ENCODE peak calls at places on chromosomes 4 and X, in four cellular contexts. One of them, this sample, is unnamed.

GRCh38 chrX:22396408-22396807 is 123.7 kb downstream of the CBLL2 start:
- DNase-seq in SK-N-SH: no peak
- DNase-seq in GM12878: no peak
- DNase-seq in K562: no peak
- DNase-seq in this sample: no peak

GRCh38 chr4:1856920-1857699 is 1.2 kb upstream of the LETM1 start:
- DNase-seq in SK-N-SH: peak; percentile 67
- DNase-seq in GM12878: no peak
- DNase-seq in K562: peak; percentile 43
- DNase-seq in this sample: no peak

GRCh38 chrX:151359931-151360871 is 36.8 kb upstream of the VMA21 start:
- DNase-seq in SK-N-SH: peak; percentile 55
- DNase-seq in GM12878: no peak
- DNase-seq in K562: peak; percentile 31
- DNase-seq in this sample: no peak

GRCh38 chr4:118918388-118918787 is 29.7 kb downstream of the SYNPO2 start:
- DNase-seq in SK-N-SH: no peak
- DNase-seq in GM12878: no peak
- DNase-seq in K562: no peak
- DNase-seq in this sample: no peak

GRCh38 chrX:112761239-112762207 is 79.1 kb downstream of the AMOT start:
- DNase-seq in SK-N-SH: no peak
- DNase-seq in GM12878: peak; percentile 53
- DNase-seq in K562: no peak
- DNase-seq in this sample: no peak

GRCh38 chrX:1545776-1546408 is 8.9 kb upstream of the P2RY8 start:
- DNase-seq in SK-N-SH: no peak
- DNase-seq in GM12878: no peak
- DNase-seq in K562: no peak
- DNase-seq in this sample: no peak

GRCh38 chr4:86950835-86951525 is 16.2 kb downstream of the AFF1 start:
- DNase-seq in SK-N-SH: no peak
- DNase-seq in GM12878: no peak
- DNase-seq in K562: no peak
- DNase-seq in this sample: peak; percentile 64

GRCh38 chr4:29277381-29277780 is 1442.8 kb upstream of the PCDH7 start:
- DNase-seq in SK-N-SH: no peak
- DNase-seq in GM12878: no peak
- DNase-seq in K562: no peak
- DNase-seq in this sample: no peak

GRCh38 chr4:7197910-7198309 is 5.6 kb downstream of the SORCS2 start:
- DNase-seq in SK-N-SH: peak; percentile 69
- DNase-seq in GM12878: no peak
- DNase-seq in K562: no peak
- DNase-seq in this sample: no peak

GRCh38 chrX:38891641-38892413 is 90.6 kb downstream of the MID1IP1 start:
- DNase-seq in SK-N-SH: no peak
- DNase-seq in GM12878: no peak
- DNase-seq in K562: no peak
- DNase-seq in this sample: no peak

GRCh38 chrX:36431819-36432218 is 512.3 kb downstream of the CFAP47 start:
- DNase-seq in SK-N-SH: no peak
- DNase-seq in GM12878: no peak
- DNase-seq in K562: no peak
- DNase-seq in this sample: no peak

GRCh38 chrX:50747471-50747900 is 66.5 kb downstream of the SHROOM4 start:
- DNase-seq in SK-N-SH: peak; percentile 10
- DNase-seq in GM12878: no peak
- DNase-seq in K562: peak; percentile 22
- DNase-seq in this sample: no peak

GRCh38 chr4:8208565-8208964 is 9.5 kb downstream of the SH3TC1 start:
- DNase-seq in SK-N-SH: no peak
- DNase-seq in GM12878: no peak
- DNase-seq in K562: no peak
- DNase-seq in this sample: no peak
- TF ChIP-seq NRF1 in SK-N-SH: no peak
- TF ChIP-seq NRF1 in GM12878: no peak
- TF ChIP-seq NRF1 in K562: no peak
- TF ChIP-seq NRF1 in this sample: no peak

DNA sequence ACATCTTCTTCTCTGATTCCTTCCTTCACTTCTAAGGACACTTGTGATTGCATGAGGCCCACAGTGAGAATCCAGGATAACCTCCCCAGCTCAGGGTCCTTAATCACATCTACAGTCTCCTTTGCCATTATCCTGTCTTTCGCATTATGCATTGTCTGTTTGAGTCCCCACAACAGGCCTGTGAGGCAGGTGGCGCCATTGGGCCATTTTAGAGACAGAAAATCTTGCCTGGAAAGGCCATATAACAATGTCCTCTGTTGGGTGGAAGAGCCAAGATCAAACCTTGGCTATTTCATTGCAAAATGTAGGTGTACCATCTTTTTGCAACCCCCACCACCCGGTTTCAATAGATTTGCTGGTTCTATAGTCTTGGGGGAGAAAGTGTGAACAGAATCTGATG is 11.8 kb upstream of the DCUN1D4 start:
- DNase-seq in SK-N-SH: peak; percentile 36
- DNase-seq in GM12878: no peak
- DNase-seq in K562: peak; percentile 38
- DNase-seq in this sample: peak; percentile 71
- TF ChIP-seq NRF1 in SK-N-SH: no peak
- TF ChIP-seq NRF1 in GM12878: no peak
- TF ChIP-seq NRF1 in K562: no peak
- TF ChIP-seq NRF1 in this sample: no peak

DNA sequence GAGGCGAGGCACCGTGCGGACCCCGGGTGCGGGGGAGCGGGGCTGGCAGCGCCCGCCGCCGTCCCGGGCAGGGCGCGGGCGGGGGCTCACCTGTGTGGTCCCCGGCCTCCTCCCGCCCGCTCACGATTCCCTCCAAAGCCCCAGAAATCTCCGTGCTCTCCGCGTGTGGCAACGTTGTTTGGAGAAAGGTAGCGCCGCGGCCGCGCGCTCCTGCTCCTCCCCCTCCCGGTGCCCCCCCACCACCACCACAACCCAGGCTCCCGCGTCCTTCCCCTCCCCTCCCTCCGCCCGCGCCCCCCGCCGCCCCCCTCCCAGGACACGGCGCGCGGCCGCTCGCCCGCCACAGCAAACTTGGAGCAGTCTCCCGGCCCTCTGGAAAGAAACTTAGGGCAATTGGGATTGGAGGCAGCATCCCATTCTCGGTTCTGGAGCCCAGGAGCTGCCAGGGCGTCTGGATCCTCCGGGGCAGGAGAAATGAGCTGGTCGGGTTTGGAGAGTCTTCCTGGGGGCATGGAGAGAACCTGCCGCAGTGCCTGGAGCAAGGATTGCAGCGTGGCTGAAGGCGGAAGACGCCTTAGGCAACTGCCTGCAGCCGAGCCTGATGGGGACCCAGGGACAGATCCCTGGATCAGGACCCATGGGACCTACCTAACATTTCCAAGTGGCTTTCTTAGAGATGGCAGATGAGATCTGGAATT is 854 bp downstream of the KLF3 start:
- DNase-seq in SK-N-SH: peak; percentile 78
- DNase-seq in GM12878: no peak
- DNase-seq in K562: peak; percentile 68
- DNase-seq in this sample: peak; percentile 59
- TF ChIP-seq NRF1 in SK-N-SH: no peak
- TF ChIP-seq NRF1 in GM12878: no peak
- TF ChIP-seq NRF1 in K562: no peak
- TF ChIP-seq NRF1 in this sample: no peak

GRCh38 chr4:68077301-68077700 is 52.4 kb downstream of the TMPRSS11F start:
- DNase-seq in SK-N-SH: no peak
- DNase-seq in GM12878: no peak
- DNase-seq in K562: no peak
- DNase-seq in this sample: no peak

GRCh38 chr4:68077737-68078136 is 51.9 kb downstream of the TMPRSS11F start:
- DNase-seq in SK-N-SH: no peak
- DNase-seq in GM12878: no peak
- DNase-seq in K562: no peak
- DNase-seq in this sample: no peak

GRCh38 chr4:68079918-68080317 is 49.8 kb downstream of the TMPRSS11F start:
- DNase-seq in SK-N-SH: no peak
- DNase-seq in GM12878: no peak
- DNase-seq in K562: no peak
- DNase-seq in this sample: no peak

DNA sequence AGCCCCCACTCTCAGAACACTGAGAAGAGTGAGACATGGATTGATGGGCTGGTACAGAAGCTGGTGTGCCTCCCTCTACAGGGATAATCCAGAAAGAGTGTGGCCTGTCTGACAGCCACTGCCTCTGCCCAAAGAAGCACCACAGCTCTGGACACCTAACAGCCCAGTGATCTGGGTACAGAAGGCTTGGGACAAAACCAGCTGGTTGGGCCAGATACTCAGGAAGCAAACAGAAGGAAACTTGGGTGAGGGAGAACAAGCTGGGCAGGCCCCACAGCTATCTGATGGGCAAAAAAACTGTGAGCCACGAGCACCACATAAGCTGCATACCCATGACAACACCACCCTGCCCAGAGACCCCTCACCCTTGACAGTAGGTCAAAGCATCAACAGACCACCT is 46.9 kb downstream of the TMPRSS11F start:
- DNase-seq in SK-N-SH: no peak
- DNase-seq in GM12878: no peak
- DNase-seq in K562: no peak
- DNase-seq in this sample: no peak
- TF ChIP-seq NRF1 in SK-N-SH: no peak
- TF ChIP-seq NRF1 in GM12878: no peak
- TF ChIP-seq NRF1 in K562: no peak
- TF ChIP-seq NRF1 in this sample: no peak

GRCh38 chr4:77035153-77035552 is 40.6 kb downstream of the CCNI start:
- DNase-seq in SK-N-SH: no peak
- DNase-seq in GM12878: no peak
- DNase-seq in K562: no peak
- DNase-seq in this sample: no peak
- TF ChIP-seq NRF1 in SK-N-SH: no peak
- TF ChIP-seq NRF1 in GM12878: no peak
- TF ChIP-seq NRF1 in K562: no peak
- TF ChIP-seq NRF1 in this sample: no peak

GRCh38 chr4:8200302-8200975 is 1.3 kb downstream of the SH3TC1 start:
- DNase-seq in SK-N-SH: no peak
- DNase-seq in GM12878: no peak
- DNase-seq in K562: peak; percentile 51
- DNase-seq in this sample: no peak
- TF ChIP-seq NRF1 in SK-N-SH: no peak
- TF ChIP-seq NRF1 in GM12878: no peak
- TF ChIP-seq NRF1 in K562: peak; percentile 50
- TF ChIP-seq NRF1 in this sample: no peak

This sample was measured in H1.